ENCODE peak calls at places on chromosome 11, in seven cellular contexts. Y is neural crest cell, O is WTC11, G is astrocyte of the cerebellum, U is astrocyte, R is fibroblast of mammary gland, S is kidney. A is an unnamed sample.
A peak's percentile ranks its signal among the peaks of the same experiment; 100 is the strongest.

GRCh38 chr11:68997124-68997994 is 15.7 kb downstream of the MRGPRF start:
- DNase-seq in G (no peak), O (peak; percentile 7), R (no peak), U (no peak), S (peak; percentile 34), Y (no peak), A (no peak)

GRCh38 chr11:121800704-121801516 is 315.1 kb downstream of the BLID start:
- DNase-seq in Y (no peak), R (no peak), U (peak; percentile 48), S (no peak), G (peak; percentile 73), O (peak; percentile 79), A (no peak)

GRCh38 chr11:61378713-61379313 is 13.6 kb upstream of the TMEM216 start:
- DNase-seq in Y (no peak), O (no peak), R (peak; percentile 98), U (peak; percentile 90), S (no peak), G (peak; percentile 80), A (no peak)

GRCh38 chr11:134592391-134592990 is 180.4 kb upstream of the B3GAT1 start:
- DNase-seq in O (peak; percentile 84), Y (peak; percentile 71), U (no peak), S (no peak), G (no peak), R (peak; percentile 1), A (peak; percentile 28)

GRCh38 chr11:88384678-88385015 is 47.1 kb upstream of the CTSC start:
- DNase-seq in U (peak; percentile 83), G (peak; percentile 36), Y (no peak), R (no peak), O (no peak), S (no peak), A (no peak)

GRCh38 chr11:123729602-123730001 is 11.9 kb downstream of the ZNF202 start:
- DNase-seq in R (peak; percentile 50), G (no peak), S (no peak), Y (no peak), U (no peak), O (no peak), A (no peak)

GRCh38 chr11:64060861-64061444 is 25.2 kb downstream of the FLRT1 start:
- DNase-seq in G (no peak), O (peak; percentile 83), S (no peak), R (peak; percentile 10), Y (peak; percentile 58), U (no peak), A (peak; percentile 89)

GRCh38 chr11:69414773-69415187 is 66.7 kb upstream of the LINC01488 start:
- DNase-seq in G (no peak), O (no peak), Y (no peak), U (no peak), R (no peak), S (peak; percentile 59), A (no peak)

GRCh38 chr11:75082601-75083216 is 14.0 kb downstream of the OR2AT4 start:
- DNase-seq in S (no peak), G (no peak), O (no peak), U (no peak), R (no peak), Y (no peak), A (no peak)

GRCh38 chr11:73795925-73796632 is 8.4 kb downstream of the MRPL48 start:
- DNase-seq in S (no peak), U (no peak), G (no peak), Y (no peak), R (peak; percentile 8), O (peak; percentile 66), A (no peak)

GRCh38 chr11:33863418-33864172 is 28.3 kb downstream of the LMO2 start:
- DNase-seq in Y (no peak), G (no peak), O (no peak), U (no peak), S (no peak), R (no peak), A (no peak)
- TF ChIP-seq CTCF in Y (no peak), G (no peak), O (no peak), U (no peak), S (no peak), R (no peak), A (no peak)

GRCh38 chr11:124743050-124743449 is 3.3 kb downstream of the NRGN start:
- DNase-seq in G (no peak), O (no peak), S (no peak), R (no peak), Y (no peak), U (no peak), A (no peak)

GRCh38 chr11:124737638-124738293 is 2.0 kb upstream of the NRGN start:
- DNase-seq in Y (no peak), O (no peak), R (no peak), U (no peak), S (no peak), G (no peak), A (no peak)

GRCh38 chr11:124738713-124739478 is 846 bp upstream of the NRGN start:
- DNase-seq in S (no peak), G (no peak), O (no peak), R (no peak), Y (no peak), U (no peak), A (no peak)

GRCh38 chr11:124739479-124740276 is at the start of gene NRGN:
- DNase-seq in Y (peak; percentile 90), O (peak; percentile 97), G (peak; percentile 60), U (peak; percentile 67), R (peak; percentile 77), S (peak; percentile 97), A (peak; percentile 96)

GRCh38 chr11:124740277-124740882 is 638 bp downstream of the NRGN start:
- DNase-seq in U (no peak), O (no peak), R (peak; percentile 19), S (peak; percentile 82), Y (no peak), G (no peak), A (peak; percentile 75)
- TF ChIP-seq CTCF in U (peak; percentile 45), O (no peak), R (peak; percentile 41), S (peak; percentile 35), Y (peak; percentile 59), G (peak; percentile 57), A (peak; percentile 32)

GRCh38 chr11:85619497-85619896 is 7.6 kb downstream of the DLG2 start:
- DNase-seq in Y (no peak), O (no peak), S (no peak), R (peak; percentile 32), U (no peak), G (no peak), A (no peak)
- TF ChIP-seq CTCF in Y (no peak), O (no peak), S (no peak), R (no peak), U (no peak), G (no peak), A (no peak)

GRCh38 chr11:104792861-104793260 is 105.4 kb downstream of the CASP12 start:
- DNase-seq in Y (no peak), R (no peak), U (no peak), G (no peak), S (no peak), O (no peak), A (no peak)

GRCh38 chr11:104803770-104804169 is 94.5 kb downstream of the CASP12 start:
- DNase-seq in U (no peak), R (no peak), Y (no peak), G (no peak), S (no peak), O (no peak), A (no peak)

GRCh38 chr11:104795511-104796213 is 102.6 kb downstream of the CASP12 start:
- DNase-seq in S (no peak), R (no peak), G (no peak), Y (no peak), O (no peak), U (no peak), A (no peak)

GRCh38 chr11:104799251-104799650 is 99.0 kb downstream of the CASP12 start:
- DNase-seq in G (peak; percentile 2), U (no peak), R (no peak), O (no peak), S (no peak), Y (no peak), A (peak; percentile 22)

GRCh38 chr11:104798794-104799193 is 99.5 kb downstream of the CASP12 start:
- DNase-seq in R (no peak), Y (no peak), O (no peak), S (no peak), U (no peak), G (no peak), A (peak; percentile 4)
- TF ChIP-seq CTCF in R (no peak), Y (no peak), O (no peak), S (no peak), U (no peak), G (no peak), A (no peak)

DNA sequence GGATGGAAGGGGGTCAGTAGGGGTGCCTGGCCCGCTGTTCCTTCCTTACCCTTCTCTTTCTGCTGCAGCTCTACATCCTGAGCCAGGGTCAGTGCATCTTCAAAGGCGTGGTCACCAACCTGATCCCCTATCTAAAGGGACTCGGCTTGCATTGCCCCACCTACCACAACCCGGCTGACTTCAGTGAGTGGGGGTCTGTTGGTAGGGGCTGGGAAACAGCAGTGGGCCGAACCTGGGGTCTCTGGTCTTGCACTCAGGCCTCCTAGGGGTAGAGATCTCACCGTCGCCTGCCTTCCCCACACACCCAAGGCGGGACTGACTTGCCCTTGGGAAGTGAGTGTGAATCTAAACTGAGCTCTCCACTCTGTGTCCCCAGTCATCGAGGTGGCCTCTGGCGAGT is 7.6 kb downstream of the ABCG4 start:
- DNase-seq in Y (no peak), U (no peak), O (no peak), R (no peak), S (no peak), G (no peak), A (no peak)
- TF ChIP-seq CTCF in Y (no peak), U (no peak), O (peak; percentile 3), R (no peak), S (no peak), G (no peak), A (no peak)

A was measured in GM20000.